ENCODE peak calls at places on chromosome 13, in four cellular contexts. W is Panc1, E is lower leg skin, M is H9. B is an unnamed sample.

GRCh38 chr13:47611664-47612288 is 389.3 kb downstream of the SUCLA2 start:
- DNase-seq in W (no peak), E (no peak), M (no peak), B (no peak)

GRCh38 chr13:113930711-113931637 is 42.9 kb downstream of the C13orf46 start:
- DNase-seq in W (no peak), E (peak), M (peak), B (peak)

GRCh38 chr13:31179754-31180153 is 18.1 kb upstream of the HSPH1 start:
- DNase-seq in W (no peak), E (no peak), M (no peak), B (no peak)

GRCh38 chr13:94389544-94390351 is 89.7 kb downstream of the DCT start:
- DNase-seq in W (no peak), E (no peak), M (no peak), B (no peak)

GRCh38 chr13:78193853-78194252 is 275.2 kb upstream of the EDNRB start:
- DNase-seq in W (no peak), E (no peak), M (no peak), B (no peak)

GRCh38 chr13:109228211-109228610 is 558.2 kb downstream of the IRS2 start:
- DNase-seq in W (no peak), E (no peak), M (no peak), B (no peak)

GRCh38 chr13:101150998-101151397 is 265.3 kb downstream of the NALCN start:
- DNase-seq in W (no peak), E (no peak), M (no peak), B (no peak)

GRCh38 chr13:29165840-29166239 is 345.7 kb downstream of the MTUS2 start:
- DNase-seq in W (no peak), E (no peak), M (no peak), B (no peak)

GRCh38 chr13:72585254-72585653 is 142.2 kb downstream of the MZT1 start:
- DNase-seq in W (no peak), E (no peak), M (no peak), B (no peak)

GRCh38 chr13:53200498-53201453 is 172.2 kb downstream of the OLFM4 start:
- DNase-seq in W (no peak), E (no peak), M (peak), B (peak)

GRCh38 chr13:87147076-87147475 is 524.1 kb upstream of the SLITRK5 start:
- DNase-seq in W (no peak), E (no peak), M (no peak), B (no peak)

GRCh38 chr13:26923824-26924605 is 163.4 kb upstream of the GPR12 start:
- DNase-seq in W (no peak), E (peak), M (no peak), B (no peak)

GRCh38 chr13:94479559-94480095 is at the start of gene DCT:
- DNase-seq in W (no peak), E (no peak), M (no peak), B (no peak)

GRCh38 chr13:34343413-34343812 is 525.5 kb downstream of the RFC3 start:
- DNase-seq in W (no peak), E (no peak), M (no peak), B (no peak)

GRCh38 chr13:95099541-95099940 is 201.7 kb downstream of the ABCC4 start:
- DNase-seq in W (peak), E (no peak), M (no peak), B (no peak)

GRCh38 chr13:19864339-19865309 is 1.2 kb upstream of the ZMYM5 start:
- DNase-seq in W (no peak), E (peak), M (peak), B (peak)

GRCh38 chr13:72255908-72256307 is 388.9 kb upstream of the DACH1 start:
- DNase-seq in W (no peak), E (no peak), M (peak), B (no peak)

GRCh38 chr13:77065456-77066147 is 38.6 kb upstream of the FBXL3 start:
- DNase-seq in W (no peak), E (no peak), M (no peak), B (no peak)

GRCh38 chr13:75445717-75446529 is 36.0 kb downstream of the TBC1D4 start:
- DNase-seq in W (no peak), E (no peak), M (no peak), B (no peak)

GRCh38 chr13:36190771-36191170 is 23.6 kb downstream of the SOHLH2 start:
- DNase-seq in W (no peak), E (no peak), M (no peak), B (no peak)

GRCh38 chr13:50636007-50636704 is 207.3 kb downstream of the DLEU7 start:
- DNase-seq in W (no peak), E (no peak), M (peak), B (no peak)

GRCh38 chr13:73754727-73755292 is 379.4 kb downstream of the KLF12 start:
- DNase-seq in W (peak), E (no peak), M (no peak), B (no peak)

GRCh38 chr13:30441304-30441703 is 19.0 kb downstream of the UBE2L5 start:
- DNase-seq in W (no peak), E (no peak), M (no peak), B (no peak)

GRCh38 chr13:40193290-40194203 is 472.9 kb downstream of the FOXO1 start:
- DNase-seq in W (no peak), E (peak), M (no peak), B (no peak)

GRCh38 chr13:35826626-35827254 is 304.4 kb downstream of the DCLK1 start:
- DNase-seq in W (no peak), E (no peak), M (peak), B (no peak)

GRCh38 chr13:46168341-46168740 is 13.6 kb downstream of the LCP1 start:
- DNase-seq in W (no peak), E (no peak), M (no peak), B (no peak)

GRCh38 chr13:49020940-49021548 is 45.3 kb downstream of the FNDC3A start:
- DNase-seq in W (no peak), E (no peak), M (peak), B (no peak)

GRCh38 chr13:66076417-66076816 is 1153.7 kb downstream of the PCDH9 start:
- DNase-seq in W (no peak), E (no peak), M (no peak), B (no peak)

GRCh38 chr13:28012383-28012782 is 23.9 kb upstream of the URAD start:
- DNase-seq in W (no peak), E (no peak), M (no peak), B (no peak)

GRCh38 chr13:84574851-84575250 is 692.6 kb upstream of the SLITRK1 start:
- DNase-seq in W (no peak), E (no peak), M (no peak), B (no peak)

DNA sequence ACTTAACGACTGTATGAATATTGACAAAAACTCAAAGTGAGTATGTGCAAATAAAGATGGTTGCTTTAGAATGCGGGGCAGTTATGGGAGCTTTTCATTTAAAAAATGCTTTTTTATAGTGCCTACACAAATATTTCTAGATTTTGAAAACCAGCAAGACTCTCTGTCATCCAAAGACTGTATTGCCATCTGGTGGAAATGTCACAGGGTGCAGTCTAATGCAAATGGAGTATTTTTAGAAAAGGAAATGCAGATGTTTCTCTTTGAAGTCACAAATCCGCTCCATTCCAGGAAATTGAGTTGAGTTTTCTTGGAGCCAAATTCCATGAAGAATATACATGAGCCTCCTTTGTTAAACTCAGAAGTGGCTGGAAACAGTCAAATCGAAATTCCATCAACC is 2.3 kb upstream of the C1QTNF9B start:
- DNase-seq in W (no peak), E (no peak), M (no peak), B (no peak)
- TF ChIP-seq CTCF in W (no peak), E (no peak), M (peak), B (peak)

GRCh38 chr13:58712191-58712590 is 1080.6 kb downstream of the PCDH17 start:
- DNase-seq in W (no peak), E (no peak), M (peak), B (no peak)
- TF ChIP-seq CTCF in W (no peak), E (no peak), M (peak), B (no peak)

DNA sequence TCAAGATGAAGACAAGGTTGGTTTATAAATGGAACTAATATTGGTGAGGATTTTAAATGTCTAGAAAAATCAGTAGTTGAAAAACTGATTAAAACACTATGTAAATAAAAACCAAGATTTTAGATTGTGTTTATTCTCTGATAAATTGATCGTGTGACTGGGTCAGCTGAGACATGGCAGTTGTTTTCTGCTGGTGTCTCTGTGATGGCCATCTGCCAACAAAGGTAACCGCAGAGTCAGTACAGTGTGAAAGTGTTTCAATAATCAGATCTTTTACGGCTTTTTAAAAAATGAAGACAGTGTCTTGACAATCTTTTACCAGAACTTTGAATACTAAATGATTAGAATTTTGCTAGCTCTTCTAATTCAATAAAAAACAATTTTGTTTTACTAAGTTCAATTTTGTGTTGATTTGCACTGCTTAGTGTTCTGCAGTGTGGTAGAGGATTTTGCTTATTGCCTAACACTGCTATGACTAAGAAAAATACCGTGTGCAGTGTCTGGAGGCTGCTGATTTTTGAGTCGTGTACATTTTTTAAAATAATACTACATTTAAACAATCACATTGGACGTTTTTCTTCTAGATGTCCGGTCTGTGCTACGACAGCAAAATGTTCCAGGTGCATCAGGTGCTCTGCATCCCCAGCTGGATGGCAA is 32.7 kb upstream of the GPR183 start:
- DNase-seq in W (no peak), E (no peak), M (no peak), B (no peak)
- TF ChIP-seq CTCF in W (no peak), E (no peak), M (no peak), B (no peak)

GRCh38 chr13:110705826-110706569 is at the start of gene CARS2:
- DNase-seq in W (no peak), E (peak), M (peak), B (peak)
- TF ChIP-seq CTCF in W (no peak), E (no peak), M (no peak), B (peak)

GRCh38 chr13:24858953-24859352 is 95.0 kb downstream of the RNF17 start:
- DNase-seq in W (no peak), E (no peak), M (no peak), B (no peak)
- TF ChIP-seq CTCF in W (no peak), E (no peak), M (no peak), B (no peak)

GRCh38 chr13:70729369-70729768 is 621.1 kb upstream of the KLHL1 start:
- DNase-seq in W (no peak), E (no peak), M (no peak), B (no peak)

GRCh38 chr13:70723732-70724131 is 615.5 kb upstream of the KLHL1 start:
- DNase-seq in W (no peak), E (no peak), M (no peak), B (no peak)
- TF ChIP-seq CTCF in W (peak), E (no peak), M (peak), B (peak)

GRCh38 chr13:45120967-45121366 is 657 bp downstream of the GTF2F2 start:
- DNase-seq in W (no peak), E (no peak), M (no peak), B (no peak)

GRCh38 chr13:45119990-45120864 is at the start of gene GTF2F2:
- DNase-seq in W (peak), E (peak), M (peak), B (peak)

GRCh38 chr13:45119469-45119989 is 781 bp upstream of the GTF2F2 start:
- DNase-seq in W (no peak), E (no peak), M (no peak), B (no peak)

GRCh38 chr13:45122941-45123340 is 2.6 kb downstream of the GTF2F2 start:
- DNase-seq in W (no peak), E (no peak), M (no peak), B (no peak)

DNA sequence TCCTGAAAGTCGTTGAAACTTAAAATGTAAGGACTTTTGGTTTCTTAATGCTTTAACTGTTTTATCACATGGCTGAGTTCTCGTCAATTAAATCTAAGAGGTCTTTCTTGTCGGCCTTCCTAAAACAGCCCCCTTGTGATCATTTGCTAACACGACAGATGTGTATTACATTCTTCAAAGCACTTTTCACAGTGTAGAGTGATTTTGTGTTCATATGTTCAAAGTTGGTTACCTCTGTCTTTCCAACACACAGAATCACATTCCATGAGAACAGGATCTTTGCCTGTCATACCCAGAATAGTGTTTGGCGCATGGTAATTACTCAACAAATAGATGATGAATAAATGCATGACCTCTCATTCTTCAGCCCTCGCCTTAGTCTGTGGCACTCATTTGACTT is 1.1 kb downstream of the GTF2F2 start:
- DNase-seq in W (no peak), E (no peak), M (no peak), B (no peak)
- TF ChIP-seq CTCF in W (no peak), E (no peak), M (peak), B (peak)